ENCODE peak calls at places on chromosomes 6 and 20, in nine cellular contexts. R is pancreas; N is psoas muscle; U is tibial artery; P is cardiac muscle cell; H is OCI-LY7; O is CD8-positive, alpha-beta memory T cell; F is body of pancreas; V is left lung. L is an unnamed sample.

GRCh38 chr6:7085911-7086310 is 21.9 kb upstream of the RREB1 start:
- DNase-seq in R (peak), N (peak), U (peak), P (peak), H (no peak), O (no peak), F (peak), V (no peak), L (no peak)

GRCh38 chr6:88238065-88238464 is 71.9 kb upstream of the CNR1 start:
- DNase-seq in R (no peak), N (no peak), U (no peak), P (peak), H (peak), O (no peak), F (no peak), V (no peak), L (no peak)

GRCh38 chr6:14456941-14457340 is 339.4 kb downstream of the CD83 start:
- DNase-seq in R (no peak), N (no peak), U (no peak), P (no peak), H (no peak), O (no peak), F (no peak), V (no peak), L (no peak)

GRCh38 chr6:28863607-28864320 is 60.0 kb downstream of the TRIM27 start:
- DNase-seq in R (peak), N (peak), U (peak), P (peak), H (peak), O (peak), F (peak), V (peak), L (peak)

GRCh38 chr6:113447088-113447831 is 409.9 kb upstream of the MARCKS start:
- DNase-seq in R (no peak), N (no peak), U (no peak), P (no peak), H (no peak), O (no peak), F (no peak), V (no peak), L (no peak)

GRCh38 chr6:139858444-139858843 is 484.0 kb upstream of the CITED2 start:
- DNase-seq in R (no peak), N (no peak), U (no peak), P (no peak), H (no peak), O (no peak), F (peak), V (no peak), L (no peak)

GRCh38 chr6:137146206-137146605 is 27.2 kb downstream of the IL22RA2 start:
- DNase-seq in R (no peak), N (no peak), U (no peak), P (no peak), H (no peak), O (no peak), F (no peak), V (no peak), L (no peak)

GRCh38 chr6:108107102-108107501 is 32.6 kb upstream of the OSTM1 start:
- DNase-seq in R (no peak), N (no peak), U (no peak), P (no peak), H (no peak), O (no peak), F (no peak), V (no peak), L (no peak)

GRCh38 chr6:158754738-158755137 is 64.4 kb downstream of the EZR start:
- DNase-seq in R (no peak), N (no peak), U (no peak), P (no peak), H (no peak), O (no peak), F (no peak), V (no peak), L (no peak)

GRCh38 chr6:43702147-43702521 is 14.5 kb upstream of the MRPS18A start:
- DNase-seq in R (no peak), N (no peak), U (no peak), P (no peak), H (no peak), O (no peak), F (no peak), V (no peak), L (no peak)
- H3K27ac ChIP-seq in R (peak), N (peak), U (peak), P (peak), H (no peak), O (peak), F (peak), V (peak), L (no peak)

GRCh38 chr20:33434434-33434833 is 9.1 kb downstream of the SNTA1 start:
- DNase-seq in R (no peak), N (no peak), U (no peak), P (no peak), H (no peak), O (no peak), F (no peak), V (no peak), L (no peak)
- H3K27ac ChIP-seq in R (no peak), N (peak), U (peak), P (peak), H (no peak), O (no peak), F (no peak), V (no peak), L (no peak)

DNA sequence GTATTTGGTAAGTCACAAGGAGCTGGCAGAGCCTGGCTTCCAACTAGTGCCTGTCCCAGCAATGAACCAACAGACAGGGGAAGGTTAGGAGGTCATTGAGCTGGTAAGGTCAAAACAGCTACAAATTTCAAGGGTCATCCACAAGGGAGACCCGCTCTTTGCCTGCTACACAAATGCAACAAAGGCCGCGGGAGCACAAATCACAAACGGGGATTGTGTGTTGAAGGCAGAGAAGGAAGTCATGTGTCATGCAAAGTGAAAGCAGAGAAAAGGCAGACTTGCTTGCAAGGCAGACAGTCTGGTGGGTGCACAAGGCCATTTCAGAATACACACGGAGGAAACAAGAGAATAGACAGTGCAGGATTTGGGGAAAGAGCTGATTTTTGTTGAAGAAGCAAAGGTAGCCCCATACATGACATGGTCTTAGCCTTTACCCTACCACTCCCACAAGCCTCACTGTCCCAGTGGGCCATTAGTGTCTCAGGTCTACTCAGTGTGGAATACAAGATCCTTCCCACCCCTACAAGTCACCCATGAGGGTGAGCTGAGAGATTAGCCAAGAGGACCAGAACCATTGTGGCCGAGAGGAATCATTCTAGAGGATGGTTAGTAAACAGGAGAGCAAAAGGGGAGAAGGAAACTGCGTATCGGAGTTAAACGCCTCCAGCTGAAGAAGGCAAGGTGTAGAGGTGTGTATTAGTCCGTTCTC is 18.1 kb upstream of the SAMHD1 start:
- DNase-seq in R (no peak), N (no peak), U (no peak), P (no peak), H (no peak), O (no peak), F (no peak), V (no peak), L (no peak)
- H3K27ac ChIP-seq in R (no peak), N (no peak), U (no peak), P (no peak), H (no peak), O (no peak), F (no peak), V (peak), L (no peak)

GRCh38 chr20:31595380-31595653 is 9.8 kb upstream of the ID1 start:
- DNase-seq in R (no peak), N (no peak), U (no peak), P (no peak), H (no peak), O (no peak), F (no peak), V (no peak), L (no peak)

GRCh38 chr20:31593221-31594001 is 11.7 kb upstream of the ID1 start:
- DNase-seq in R (no peak), N (no peak), U (no peak), P (no peak), H (no peak), O (no peak), F (no peak), V (peak), L (no peak)

GRCh38 chr20:31594002-31594557 is 11.0 kb upstream of the ID1 start:
- DNase-seq in R (no peak), N (no peak), U (no peak), P (no peak), H (no peak), O (no peak), F (no peak), V (no peak), L (no peak)

GRCh38 chr20:31595654-31596411 is 9.3 kb upstream of the ID1 start:
- DNase-seq in R (no peak), N (peak), U (peak), P (peak), H (no peak), O (no peak), F (no peak), V (peak), L (peak)

DNA sequence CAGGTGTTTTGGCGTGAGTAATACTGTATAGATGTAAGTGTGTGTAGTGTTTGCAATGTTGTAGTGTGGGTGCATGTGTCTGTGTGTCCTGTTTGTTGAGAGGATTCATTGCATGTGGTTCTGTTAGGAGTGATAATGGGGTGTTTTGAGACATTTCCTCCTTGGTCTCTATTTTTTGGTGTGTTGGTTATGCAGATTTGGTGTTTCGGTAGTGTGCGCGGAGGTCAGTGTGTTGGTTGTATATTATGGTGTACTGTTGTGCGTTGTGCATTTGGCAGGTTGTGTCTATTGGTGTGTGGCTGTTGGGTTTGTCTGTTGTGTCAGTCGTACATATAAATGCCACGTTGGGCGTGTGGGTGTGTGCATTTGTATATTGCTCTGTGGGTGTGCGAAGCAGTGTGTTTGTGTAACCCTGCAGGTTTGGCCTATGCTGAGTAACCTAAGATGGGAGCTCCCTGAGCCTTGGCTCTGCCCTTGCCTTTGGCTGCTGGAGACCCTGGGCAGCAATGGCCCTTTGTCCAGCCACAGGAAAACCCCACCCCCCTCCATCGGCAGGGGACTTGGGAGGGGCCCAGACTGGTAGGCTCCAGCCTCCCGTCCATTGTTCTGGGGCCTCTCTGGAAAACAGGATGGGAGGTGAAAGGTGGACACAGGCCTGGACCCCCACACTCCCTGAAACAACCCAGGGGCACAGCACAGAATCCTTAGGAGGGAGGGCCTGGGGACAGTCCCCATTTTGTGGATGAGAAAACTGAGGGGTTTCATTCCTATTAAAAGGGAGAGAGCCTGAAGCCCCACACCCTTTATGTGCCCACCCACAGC is 10.3 kb upstream of the ID1 start:
- DNase-seq in R (no peak), N (peak), U (no peak), P (no peak), H (no peak), O (no peak), F (no peak), V (no peak), L (no peak)
- H3K27ac ChIP-seq in R (no peak), N (peak), U (peak), P (peak), H (no peak), O (no peak), F (no peak), V (peak), L (no peak)

GRCh38 chr6:74741608-74742007 is 464.2 kb downstream of the COL12A1 start:
- DNase-seq in R (no peak), N (peak), U (no peak), P (peak), H (no peak), O (no peak), F (no peak), V (no peak), L (no peak)
- H3K27ac ChIP-seq in R (no peak), N (no peak), U (no peak), P (no peak), H (no peak), O (no peak), F (no peak), V (no peak), L (no peak)

GRCh38 chr20:64090165-64090564 is 6.0 kb upstream of the LKAAEAR1 start:
- DNase-seq in R (no peak), N (no peak), U (no peak), P (no peak), H (no peak), O (no peak), F (no peak), V (peak), L (no peak)

GRCh38 chr20:64084209-64085152 is at the start of gene LKAAEAR1:
- DNase-seq in R (no peak), N (no peak), U (no peak), P (no peak), H (no peak), O (no peak), F (peak), V (peak), L (no peak)

GRCh38 chr20:64083380-64084208 is 604 bp downstream of the LKAAEAR1 start:
- DNase-seq in R (peak), N (peak), U (no peak), P (peak), H (peak), O (peak), F (peak), V (peak), L (no peak)

GRCh38 chr20:64082821-64083379 is 1.3 kb downstream of the LKAAEAR1 start:
- DNase-seq in R (no peak), N (no peak), U (no peak), P (no peak), H (no peak), O (no peak), F (no peak), V (peak), L (no peak)

GRCh38 chr20:64086801-64087200 is 2.6 kb upstream of the LKAAEAR1 start:
- DNase-seq in R (no peak), N (no peak), U (no peak), P (no peak), H (no peak), O (no peak), F (no peak), V (peak), L (no peak)
- H3K27ac ChIP-seq in R (no peak), N (no peak), U (no peak), P (no peak), H (no peak), O (no peak), F (no peak), V (no peak), L (no peak)

DNA sequence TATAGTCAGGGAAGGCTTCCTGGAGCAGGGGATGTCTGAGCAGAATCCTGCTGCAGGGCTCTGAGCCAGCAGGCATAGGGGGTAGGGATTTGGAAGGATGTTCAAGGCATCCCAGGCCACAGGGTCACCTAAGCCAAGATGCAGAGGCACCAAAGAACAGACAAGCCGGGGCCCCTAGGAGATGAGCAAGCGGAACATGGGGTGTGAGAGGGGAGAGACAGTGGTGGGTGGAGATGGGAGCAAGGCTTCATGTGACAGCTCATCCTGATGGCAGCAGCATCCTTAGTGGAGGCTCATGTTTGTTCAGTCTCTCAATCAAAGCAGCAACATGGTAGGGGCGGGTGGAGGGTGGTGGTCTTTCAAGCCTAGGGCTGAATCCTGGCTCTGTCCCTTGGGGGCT is 29.8 kb upstream of the TCP11 start:
- DNase-seq in R (no peak), N (no peak), U (no peak), P (no peak), H (no peak), O (no peak), F (no peak), V (no peak), L (no peak)
- H3K27ac ChIP-seq in R (no peak), N (no peak), U (no peak), P (no peak), H (no peak), O (no peak), F (no peak), V (no peak), L (no peak)

GRCh38 chr20:53365676-53366075 is 228.0 kb downstream of the ZNF217 start:
- DNase-seq in R (no peak), N (no peak), U (no peak), P (no peak), H (no peak), O (no peak), F (no peak), V (no peak), L (no peak)

GRCh38 chr20:53362736-53363135 is 230.9 kb downstream of the ZNF217 start:
- DNase-seq in R (no peak), N (no peak), U (no peak), P (no peak), H (no peak), O (no peak), F (no peak), V (no peak), L (no peak)

GRCh38 chr20:53355790-53356189 is 237.8 kb downstream of the ZNF217 start:
- DNase-seq in R (no peak), N (no peak), U (no peak), P (no peak), H (no peak), O (no peak), F (no peak), V (no peak), L (no peak)

GRCh38 chr20:53364617-53365016 is 229.0 kb downstream of the ZNF217 start:
- DNase-seq in R (no peak), N (no peak), U (no peak), P (no peak), H (no peak), O (no peak), F (no peak), V (no peak), L (peak)

DNA sequence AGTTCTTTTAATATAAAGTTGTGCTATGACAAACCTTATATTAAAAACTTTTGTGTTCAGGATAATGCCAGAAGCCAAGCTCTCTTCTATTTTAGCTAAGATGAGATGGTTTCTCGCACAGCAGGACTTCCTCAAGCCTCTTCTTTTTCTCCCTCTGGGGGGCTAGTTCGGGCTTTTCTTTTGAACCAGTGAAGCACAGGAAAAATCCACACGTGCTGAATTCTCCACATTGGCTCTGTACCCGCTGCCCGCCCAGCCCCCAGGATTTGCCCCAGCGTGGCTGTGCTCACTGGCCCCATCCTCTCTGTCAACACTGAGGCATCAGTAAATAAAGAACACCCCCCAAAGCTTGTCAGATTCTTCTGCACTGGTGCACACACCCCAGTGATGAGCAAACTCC is 232.8 kb downstream of the ZNF217 start:
- DNase-seq in R (no peak), N (no peak), U (no peak), P (no peak), H (no peak), O (no peak), F (no peak), V (no peak), L (no peak)
- H3K27ac ChIP-seq in R (no peak), N (no peak), U (no peak), P (no peak), H (no peak), O (no peak), F (no peak), V (no peak), L (no peak)

L was measured in substantia nigra.